ENCODE peak calls at places on chromosome 9, in seven cellular contexts. T is A549, Y is heart right ventricle, U is fibroblast of villous mesenchyme, M is lower lobe of right lung, P is fibroblast of mammary gland, Q is HCT116. A is an unnamed sample.

GRCh38 chr9:116087246-116087645 is 66.3 kb upstream of the PAPPA start:
- DNase-seq in T (peak), Y (peak), U (peak), M (peak), P (peak), Q (no peak), A (peak)

GRCh38 chr9:36781532-36781931 is 208.8 kb downstream of the MELK start:
- DNase-seq in T (peak), Y (no peak), U (no peak), M (no peak), P (peak), Q (peak), A (peak)

GRCh38 chr9:8134629-8135028 is 335.1 kb upstream of the DMAC1 start:
- DNase-seq in T (no peak), Y (no peak), U (no peak), M (no peak), P (no peak), Q (no peak), A (no peak)

GRCh38 chr9:19998153-19998552 is 209.3 kb upstream of the SLC24A2 start:
- DNase-seq in T (peak), Y (no peak), U (no peak), M (no peak), P (peak), Q (peak), A (peak)

GRCh38 chr9:129319076-129319937 is 141.2 kb upstream of the IER5L start:
- DNase-seq in T (no peak), Y (no peak), U (no peak), M (no peak), P (no peak), Q (no peak), A (no peak)

GRCh38 chr9:114271556-114272510 is 51.1 kb upstream of the ORM1 start:
- DNase-seq in T (peak), Y (peak), U (peak), M (peak), P (peak), Q (peak), A (peak)

GRCh38 chr9:70352802-70353201 is 61.7 kb downstream of the KLF9 start:
- DNase-seq in T (peak), Y (no peak), U (peak), M (no peak), P (peak), Q (no peak), A (peak)

GRCh38 chr9:108296056-108296455 is 559.7 kb downstream of the ACTL7B start:
- DNase-seq in T (no peak), Y (no peak), U (peak), M (no peak), P (peak), Q (no peak), A (peak)

GRCh38 chr9:35267716-35268115 is 105.9 kb downstream of the UNC13B start:
- DNase-seq in T (no peak), Y (no peak), U (peak), M (no peak), P (no peak), Q (no peak), A (peak)

GRCh38 chr9:969693-970309 is 6.7 kb upstream of the DMRT3 start:
- DNase-seq in T (no peak), Y (no peak), U (no peak), M (no peak), P (no peak), Q (no peak), A (no peak)

GRCh38 chr9:134617246-134617645 is 24.4 kb upstream of the COL5A1 start:
- DNase-seq in T (no peak), Y (no peak), U (no peak), M (peak), P (no peak), Q (no peak), A (no peak)

GRCh38 chr9:99762470-99762869 is 59.2 kb upstream of the NR4A3 start:
- DNase-seq in T (no peak), Y (no peak), U (no peak), M (no peak), P (no peak), Q (no peak), A (no peak)

GRCh38 chr9:16726023-16726422 is 144.4 kb downstream of the BNC2 start:
- DNase-seq in T (peak), Y (no peak), U (peak), M (no peak), P (peak), Q (no peak), A (peak)

GRCh38 chr9:92350740-92351133 is 25.0 kb downstream of the CENPP start:
- DNase-seq in T (no peak), Y (no peak), U (no peak), M (no peak), P (peak), Q (no peak), A (no peak)

GRCh38 chr9:107142896-107143603 is 140.0 kb upstream of the RAD23B start:
- DNase-seq in T (no peak), Y (no peak), U (no peak), M (no peak), P (peak), Q (no peak), A (peak)

GRCh38 chr9:135093911-135094584 is 6.6 kb downstream of the OLFM1 start:
- DNase-seq in T (no peak), Y (no peak), U (no peak), M (no peak), P (no peak), Q (no peak), A (no peak)

GRCh38 chr9:106862946-106863740 is at the start of gene ZNF462:
- DNase-seq in T (peak), Y (peak), U (peak), M (no peak), P (peak), Q (no peak), A (peak)

GRCh38 chr9:93577045-93577939 is 908 bp downstream of the PHF2 start:
- DNase-seq in T (no peak), Y (peak), U (peak), M (peak), P (no peak), Q (no peak), A (no peak)

GRCh38 chr9:94847486-94847885 is 121.0 kb downstream of the AOPEP start:
- DNase-seq in T (no peak), Y (no peak), U (peak), M (no peak), P (peak), Q (no peak), A (peak)

GRCh38 chr9:87711857-87712800 is 13.8 kb upstream of the CTSL start:
- DNase-seq in T (peak), Y (no peak), U (peak), M (no peak), P (peak), Q (no peak), A (peak)

GRCh38 chr9:87119328-87119881 is 172.1 kb upstream of the GAS1 start:
- DNase-seq in T (no peak), Y (peak), U (peak), M (no peak), P (peak), Q (no peak), A (peak)

GRCh38 chr9:121690316-121690715 is 38.9 kb downstream of the DAB2IP start:
- DNase-seq in T (no peak), Y (no peak), U (no peak), M (peak), P (no peak), Q (no peak), A (no peak)

GRCh38 chr9:3361115-3361514 is 164.7 kb downstream of the RFX3 start:
- DNase-seq in T (no peak), Y (no peak), U (no peak), M (no peak), P (no peak), Q (no peak), A (no peak)

GRCh38 chr9:70392189-70392588 is 22.3 kb downstream of the KLF9 start:
- DNase-seq in T (peak), Y (no peak), U (no peak), M (no peak), P (no peak), Q (no peak), A (no peak)

GRCh38 chr9:4740373-4740622 is 704 bp downstream of the AK3 start:
- DNase-seq in T (no peak), Y (no peak), U (peak), M (no peak), P (peak), Q (no peak), A (peak)

GRCh38 chr9:85884236-85884635 is 56.7 kb upstream of the NAA35 start:
- DNase-seq in T (peak), Y (no peak), U (peak), M (no peak), P (peak), Q (no peak), A (peak)

GRCh38 chr9:8872802-8873201 is 1073.2 kb upstream of the DMAC1 start:
- DNase-seq in T (no peak), Y (no peak), U (no peak), M (no peak), P (peak), Q (no peak), A (peak)

GRCh38 chr9:100294341-100294740 is 58.4 kb downstream of the TEX10 start:
- DNase-seq in T (no peak), Y (no peak), U (no peak), M (no peak), P (peak), Q (no peak), A (no peak)

DNA sequence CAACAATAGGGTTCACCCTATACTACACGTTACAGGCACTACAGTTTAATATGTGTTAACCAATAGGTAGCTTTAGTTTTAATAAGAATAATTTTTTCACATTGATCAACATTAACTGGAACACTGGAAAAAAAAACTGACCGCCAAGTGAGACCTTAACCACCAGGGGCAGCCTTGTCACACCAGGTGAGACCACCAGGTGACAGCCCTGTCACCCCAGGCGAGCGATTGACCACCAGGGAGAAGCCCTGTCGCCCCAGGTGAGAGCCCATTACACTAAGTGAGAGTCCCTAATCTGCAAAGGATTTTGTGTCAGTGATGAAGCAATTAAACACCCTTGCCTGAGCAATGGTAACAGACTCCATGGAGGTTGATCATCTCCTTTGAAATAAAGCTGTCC is 75.4 kb upstream of the SYK start:
- DNase-seq in T (no peak), Y (no peak), U (no peak), M (no peak), P (no peak), Q (no peak), A (no peak)
- TF ChIP-seq CTCF in T (no peak), Y (no peak), U (no peak), M (no peak), P (no peak), Q (peak), A (no peak)

GRCh38 chr9:84667571-84668203 is 1.8 kb upstream of the NTRK2 start:
- DNase-seq in T (peak), Y (no peak), U (no peak), M (no peak), P (peak), Q (no peak), A (peak)
- H3K4me3 ChIP-seq in T (peak), Y (peak), U (no peak), M (peak), P (no peak), Q (no peak), A (no peak)

GRCh38 chr9:125784286-125785049 is 37.3 kb downstream of the PBX3 start:
- DNase-seq in T (no peak), Y (no peak), U (peak), M (no peak), P (peak), Q (no peak), A (peak)
- TF ChIP-seq CTCF in T (no peak), Y (no peak), U (no peak), M (no peak), P (no peak), Q (no peak), A (no peak)

GRCh38 chr9:111922324-111923013 is 25.9 kb downstream of the UGCG start:
- DNase-seq in T (no peak), Y (no peak), U (no peak), M (no peak), P (no peak), Q (no peak), A (no peak)

GRCh38 chr9:111925784-111926183 is 29.2 kb downstream of the UGCG start:
- DNase-seq in T (no peak), Y (no peak), U (no peak), M (no peak), P (no peak), Q (no peak), A (no peak)

GRCh38 chr9:111926421-111926875 is 29.8 kb downstream of the UGCG start:
- DNase-seq in T (no peak), Y (peak), U (peak), M (peak), P (peak), Q (no peak), A (peak)

GRCh38 chr9:111924281-111924680 is 27.7 kb downstream of the UGCG start:
- DNase-seq in T (no peak), Y (no peak), U (no peak), M (no peak), P (no peak), Q (no peak), A (no peak)

DNA sequence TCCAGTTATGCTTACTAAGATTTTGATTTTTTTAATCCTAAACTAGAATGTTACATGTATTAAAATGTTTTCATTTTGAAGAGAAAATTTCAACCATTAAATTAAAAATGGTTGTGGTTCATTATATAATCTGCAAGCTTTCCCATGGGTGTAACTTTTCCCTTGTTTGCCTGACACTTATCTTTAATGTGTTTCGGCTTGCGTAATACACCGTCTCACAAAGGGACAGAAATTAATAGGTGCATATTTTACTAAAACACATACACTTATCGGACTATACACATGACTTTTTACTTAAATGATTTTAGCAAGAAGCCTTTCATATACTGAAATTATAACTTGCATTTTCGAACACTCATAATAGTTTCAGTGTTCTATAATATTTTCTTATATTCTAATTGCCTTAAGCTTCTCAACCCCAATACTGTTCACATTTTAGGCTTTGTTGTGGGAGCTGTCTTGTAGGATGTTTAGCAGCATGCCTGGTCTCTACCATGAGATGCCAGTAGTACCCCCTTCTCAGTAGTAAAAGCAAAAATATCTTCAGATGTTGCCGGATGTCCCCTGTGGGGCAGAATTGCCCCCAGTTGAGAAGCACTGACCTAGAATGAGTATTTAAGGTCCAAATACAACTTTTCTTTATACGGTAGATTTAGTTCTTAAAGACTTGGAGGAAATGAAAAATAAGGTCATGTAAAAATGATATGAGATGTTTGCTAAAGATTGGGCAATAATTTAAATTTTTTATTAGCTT is 28.6 kb downstream of the UGCG start:
- DNase-seq in T (no peak), Y (no peak), U (no peak), M (no peak), P (no peak), Q (no peak), A (no peak)
- H3K4me3 ChIP-seq in T (no peak), Y (no peak), U (no peak), M (no peak), P (no peak), Q (no peak), A (no peak)

DNA sequence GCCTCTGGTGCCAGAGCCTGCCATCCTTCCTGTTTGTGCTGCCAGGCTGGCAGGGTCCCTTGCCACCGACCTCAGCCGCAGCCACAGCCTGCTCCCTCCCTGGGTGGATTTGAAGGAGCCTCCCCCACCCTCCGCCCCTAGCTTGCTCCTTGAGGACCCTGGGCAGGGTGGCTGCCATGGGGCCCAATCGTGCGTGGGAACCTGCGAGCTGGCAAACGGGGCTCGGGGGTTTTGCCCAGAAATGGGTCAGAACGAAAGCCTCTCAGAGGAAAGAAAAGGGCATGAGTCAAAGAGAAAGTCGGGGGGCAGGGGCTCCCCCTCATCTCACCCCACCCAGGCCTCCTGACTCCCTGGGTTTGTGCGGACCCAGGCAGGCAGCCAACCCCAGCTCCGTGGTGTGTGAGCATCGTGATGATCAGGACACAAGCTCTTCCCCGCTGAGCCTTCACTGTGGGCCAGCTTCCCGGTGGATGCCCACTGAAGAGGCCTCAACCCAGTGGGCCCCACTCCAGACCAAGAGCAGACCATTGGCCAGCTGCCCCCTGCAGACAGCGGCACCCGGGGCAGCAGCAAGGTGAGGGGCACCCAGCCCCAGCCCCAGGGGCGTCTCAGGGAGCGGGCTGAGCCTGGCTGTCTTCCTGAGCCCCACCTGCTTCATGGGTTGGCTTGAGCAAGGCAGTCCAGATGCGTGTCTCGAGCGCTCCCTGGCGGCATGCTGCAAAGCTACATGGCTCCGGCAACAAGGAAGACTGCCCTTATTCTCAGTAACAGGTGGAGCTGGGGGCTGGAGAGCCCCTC is 3.0 kb upstream of the FUT7 start:
- DNase-seq in T (peak), Y (peak), U (peak), M (peak), P (peak), Q (peak), A (peak)
- TF ChIP-seq CTCF in T (peak), Y (peak), U (peak), M (peak), P (peak), Q (peak), A (peak)

DNA sequence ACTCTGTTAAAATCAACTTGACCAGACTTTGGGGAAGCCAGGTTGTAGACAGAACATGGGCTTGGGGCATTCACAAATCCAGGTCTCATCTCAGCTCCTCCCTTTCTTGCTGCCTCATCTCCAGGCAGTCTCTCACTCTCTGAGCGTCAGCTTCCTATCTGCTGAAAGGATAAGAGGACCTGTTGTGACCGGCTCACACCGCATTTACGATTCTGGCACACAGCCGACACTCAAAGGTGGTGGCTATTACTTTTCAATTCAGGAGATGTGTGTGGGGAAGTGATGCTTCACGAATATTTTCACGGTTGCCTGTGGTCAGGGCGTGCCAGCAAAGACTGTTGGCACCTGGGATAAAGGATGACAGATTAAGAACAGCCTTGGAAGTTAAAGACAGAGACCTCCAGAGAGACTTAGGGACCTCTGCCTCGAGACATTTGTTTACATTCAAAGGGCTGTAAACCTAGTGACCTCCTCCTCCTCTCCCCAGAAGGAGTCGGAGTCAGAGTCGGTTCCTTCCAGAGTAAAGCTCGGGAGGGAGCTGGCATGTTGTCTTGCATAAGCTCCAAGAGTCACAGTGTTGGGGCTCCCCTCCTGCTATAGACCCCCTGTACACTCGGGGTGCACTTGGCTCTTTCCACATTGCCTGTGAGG is 83.2 kb downstream of the AK8 start:
- DNase-seq in T (no peak), Y (no peak), U (peak), M (no peak), P (no peak), Q (no peak), A (no peak)
- H3K4me3 ChIP-seq in T (no peak), Y (no peak), U (no peak), M (no peak), P (no peak), Q (no peak), A (no peak)

GRCh38 chr9:68697846-68698245 is 7.2 kb upstream of the PIP5K1B start:
- DNase-seq in T (no peak), Y (no peak), U (no peak), M (no peak), P (no peak), Q (no peak), A (no peak)
- TF ChIP-seq CTCF in T (no peak), Y (no peak), U (no peak), M (no peak), P (no peak), Q (no peak), A (no peak)